ENCODE peak calls at places on chromosomes 12 and 14, in five cellular contexts. J is activated T-helper 1 cell treated with Interleukin-2 at 50 U/mL for 16 hours, Q is retina, S is H9, K is left cardiac atrium. R is an unnamed sample.

GRCh38 chr14:27553820-27554219 is 956.0 kb upstream of the NOVA1 start:
- DNase-seq in J (no peak), K (no peak), S (no peak), Q (no peak), R (no peak)

GRCh38 chr14:70660967-70661871 is 19.5 kb downstream of the TTC9 start:
- DNase-seq in Q (no peak), J (peak), S (no peak), K (no peak), R (no peak)

GRCh38 chr12:50275545-50275944 is 7.8 kb downstream of the LIMA1 start:
- DNase-seq in Q (no peak), K (peak), J (no peak), S (no peak), R (no peak)

GRCh38 chr14:32469388-32470160 is 140.5 kb downstream of the AKAP6 start:
- DNase-seq in J (no peak), S (no peak), Q (no peak), K (no peak), R (no peak)

GRCh38 chr14:96039633-96040311 is 610 bp downstream of the C14orf132 start:
- DNase-seq in J (no peak), K (peak), S (peak), Q (peak), R (no peak)

GRCh38 chr12:116324684-116325664 is 47.5 kb upstream of the MED13L start:
- DNase-seq in J (no peak), K (no peak), Q (no peak), S (no peak), R (no peak)

GRCh38 chr12:103881261-103881660 is 40.2 kb upstream of the NT5DC3 start:
- DNase-seq in Q (peak), J (no peak), S (no peak), K (no peak), R (no peak)

GRCh38 chr12:122732170-122732569 is 1.5 kb upstream of the HCAR1 start:
- DNase-seq in J (no peak), K (no peak), Q (no peak), S (no peak), R (no peak)

GRCh38 chr12:88644946-88645702 is 64.9 kb upstream of the KITLG start:
- DNase-seq in Q (no peak), S (no peak), K (no peak), J (no peak), R (no peak)

GRCh38 chr12:57765003-57765697 is 1.7 kb downstream of the CYP27B1 start:
- DNase-seq in K (peak), Q (peak), J (no peak), S (peak), R (no peak)

GRCh38 chr14:78341827-78342389 is 171.7 kb downstream of the NRXN3 start:
- DNase-seq in K (no peak), Q (no peak), J (no peak), S (no peak), R (no peak)

GRCh38 chr12:4383304-4383865 is 3.9 kb upstream of the FGF23 start:
- DNase-seq in K (no peak), Q (no peak), J (no peak), S (peak), R (no peak)

GRCh38 chr12:45273717-45274271 is 57.9 kb downstream of the ANO6 start:
- DNase-seq in K (peak), J (no peak), Q (no peak), S (no peak), R (no peak)

GRCh38 chr14:54253195-54253947 is 143.4 kb upstream of the CDKN3 start:
- DNase-seq in Q (no peak), J (no peak), K (no peak), S (no peak), R (no peak)

GRCh38 chr14:89702151-89702936 is 252.2 kb downstream of the EFCAB11 start:
- DNase-seq in K (peak), Q (no peak), J (no peak), S (no peak), R (no peak)

GRCh38 chr14:53640695-53641094 is 315.9 kb downstream of the BMP4 start:
- DNase-seq in Q (no peak), K (no peak), J (no peak), S (no peak), R (no peak)

GRCh38 chr14:74613211-74613914 is 1.3 kb upstream of the LTBP2 start:
- DNase-seq in J (no peak), S (no peak), K (no peak), Q (peak), R (no peak)

GRCh38 chr12:39145175-39145999 is 240.0 kb upstream of the CPNE8 start:
- DNase-seq in K (peak), J (no peak), Q (peak), S (peak), R (no peak)

GRCh38 chr14:105974902-105975301 is 448.5 kb downstream of the TMEM121 start:
- DNase-seq in S (no peak), K (no peak), Q (no peak), J (peak), R (peak)

GRCh38 chr14:73786942-73787759 is 64.5 kb upstream of the PTGR2 start:
- DNase-seq in K (peak), Q (peak), J (peak), S (peak), R (no peak)

GRCh38 chr12:26726956-26727355 is 106.0 kb downstream of the ITPR2 start:
- DNase-seq in K (no peak), Q (no peak), J (no peak), S (no peak), R (no peak)

GRCh38 chr14:55546212-55546874 is 33.7 kb upstream of the KTN1 start:
- DNase-seq in K (no peak), J (no peak), S (no peak), Q (no peak), R (no peak)

GRCh38 chr12:88309546-88309945 is 167.4 kb downstream of the TMTC3 start:
- DNase-seq in S (no peak), J (no peak), K (no peak), Q (no peak), R (no peak)

GRCh38 chr12:104420868-104421267 is 35.9 kb upstream of the CHST11 start:
- DNase-seq in S (no peak), J (no peak), K (no peak), Q (no peak), R (no peak)

GRCh38 chr12:114799574-114800487 is 115.9 kb upstream of the TBX3 start:
- DNase-seq in K (peak), Q (peak), S (peak), J (no peak), R (no peak)

GRCh38 chr12:6314776-6315175 is 4.3 kb downstream of the PLEKHG6 start:
- DNase-seq in Q (no peak), J (no peak), K (peak), S (no peak), R (no peak)

GRCh38 chr12:118070650-118071049 is 9.7 kb upstream of the WSB2 start:
- DNase-seq in Q (no peak), S (no peak), J (no peak), K (no peak), R (no peak)

GRCh38 chr12:68959457-68960161 is 26.6 kb upstream of the CPM start:
- DNase-seq in J (no peak), Q (no peak), S (no peak), K (no peak), R (no peak)

GRCh38 chr12:78146365-78146772 is 315.7 kb downstream of the NAV3 start:
- DNase-seq in Q (no peak), J (no peak), K (no peak), S (no peak), R (peak)

GRCh38 chr12:130372936-130373335 is 35.2 kb downstream of the PIWIL1 start:
- DNase-seq in K (no peak), J (no peak), S (no peak), Q (no peak), R (no peak)

GRCh38 chr12:105967038-105967776 is 171.5 kb downstream of the NUAK1 start:
- DNase-seq in K (no peak), S (no peak), Q (no peak), J (no peak), R (no peak)

GRCh38 chr14:61319706-61320105 is 1.7 kb upstream of the PRKCH start:
- DNase-seq in K (no peak), Q (no peak), S (no peak), J (no peak), R (no peak)

GRCh38 chr12:44101470-44101869 is 265.6 kb downstream of the TMEM117 start:
- DNase-seq in K (no peak), J (no peak), S (no peak), Q (peak), R (no peak)

GRCh38 chr14:88518592-88519512 is 36.0 kb downstream of the PTPN21 start:
- DNase-seq in K (no peak), S (no peak), Q (no peak), J (no peak), R (no peak)

GRCh38 chr12:106753526-106753925 is 21.0 kb upstream of the RIC8B start:
- DNase-seq in J (peak), S (no peak), K (no peak), Q (no peak), R (no peak)

GRCh38 chr12:106480259-106480658 is 102.5 kb upstream of the RFX4 start:
- DNase-seq in K (no peak), J (no peak), Q (no peak), S (no peak), R (no peak)